ENCODE peak calls at places on chromosome 15, in four cellular contexts. E is stimulated activated CD8-positive, alpha-beta memory T cell treated with anti-CD3 and anti-CD28 coated beads, Interleukin-15, amount 100 ng/mL, for 24 hours; V is cardiac fibroblast; H is AG09319. T is an unnamed sample.
A peak's percentile ranks its signal among the peaks of the same experiment; 100 is the strongest.

GRCh38 chr15:71595846-71596553 is 214.4 kb upstream of the NR2E3 start:
- DNase-seq in E (no peak), V (peak; percentile 33), H (no peak), T (no peak)

GRCh38 chr15:52178765-52179164 is 12.4 kb downstream of the GNB5 start:
- DNase-seq in E (no peak), V (no peak), H (no peak), T (peak; percentile 29)

GRCh38 chr15:35674873-35675781 is 129.2 kb upstream of the DPH6 start:
- DNase-seq in E (no peak), V (peak; percentile 76), H (no peak), T (no peak)

GRCh38 chr15:48324949-48325348 is 6.3 kb upstream of the DUT start:
- DNase-seq in E (no peak), V (no peak), H (no peak), T (peak; percentile 53)

GRCh38 chr15:34644851-34645250 is 61.4 kb upstream of the GOLGA8B start:
- DNase-seq in E (no peak), V (no peak), H (no peak), T (no peak)

GRCh38 chr15:34055868-34056595 is 17.0 kb upstream of the AVEN start:
- DNase-seq in E (no peak), V (peak; percentile 92), H (peak; percentile 28), T (no peak)

GRCh38 chr15:70160803-70161565 is 63.3 kb upstream of the TLE3 start:
- DNase-seq in E (no peak), V (no peak), H (no peak), T (no peak)

GRCh38 chr15:63826513-63826912 is 7.2 kb downstream of the HERC1 start:
- DNase-seq in E (no peak), V (peak; percentile 68), H (no peak), T (no peak)

GRCh38 chr15:31235298-31236183 is 91.1 kb upstream of the KLF13 start:
- DNase-seq in E (no peak), V (peak; percentile 78), H (no peak), T (no peak)

GRCh38 chr15:88708256-88709054 is 69.6 kb downstream of the ISG20 start:
- DNase-seq in E (no peak), V (peak; percentile 61), H (peak; percentile 35), T (no peak)

GRCh38 chr15:78767331-78767951 is 43.8 kb downstream of the ADAMTS7 start:
- DNase-seq in E (no peak), V (no peak), H (no peak), T (no peak)

GRCh38 chr15:63791236-63791635 is 42.5 kb downstream of the HERC1 start:
- DNase-seq in E (no peak), V (no peak), H (no peak), T (no peak)

GRCh38 chr15:63234479-63234878 is 42.9 kb upstream of the APH1B start:
- DNase-seq in E (no peak), V (peak; percentile 87), H (no peak), T (peak; percentile 52)

GRCh38 chr15:50046868-50047267 is 72.2 kb downstream of the ATP8B4 start:
- DNase-seq in E (no peak), V (no peak), H (no peak), T (no peak)

GRCh38 chr15:44075535-44075934 is 119.5 kb downstream of the FRMD5 start:
- DNase-seq in E (no peak), V (peak; percentile 53), H (no peak), T (no peak)